ENCODE peak calls at places on chromosome 1, in six cellular contexts. P is stomach, X is breast epithelium, A is suprapubic skin, R is spleen, S is transverse colon. N is an unnamed sample.
A peak's percentile ranks its signal among the peaks of the same experiment; 100 is the strongest.

GRCh38 chr1:185520188-185520935 is 203.3 kb upstream of the IVNS1ABP start:
- DNase-seq in A (no peak), S (no peak), R (no peak), P (no peak), X (no peak), N (no peak)

GRCh38 chr1:88773540-88774150 is 89.6 kb downstream of the PKN2 start:
- DNase-seq in A (no peak), S (peak; percentile 26), X (no peak), P (no peak), R (no peak), N (no peak)

GRCh38 chr1:10424034-10424433 is 6.2 kb upstream of the CENPS start:
- DNase-seq in X (no peak), S (peak; percentile 13), A (no peak), P (no peak), R (peak; percentile 53), N (no peak)

GRCh38 chr1:201876148-201876547 is 12.6 kb upstream of the SHISA4 start:
- DNase-seq in P (no peak), A (no peak), X (no peak), S (no peak), R (no peak), N (no peak)

GRCh38 chr1:30327370-30328099 is 395.9 kb downstream of the MATN1 start:
- DNase-seq in X (no peak), S (no peak), A (peak; percentile 38), P (peak; percentile 21), R (no peak), N (peak; percentile 74)

GRCh38 chr1:232033285-232033684 is 406.7 kb downstream of the DISC1 start:
- DNase-seq in P (no peak), R (no peak), A (no peak), X (no peak), S (no peak), N (peak; percentile 70)

GRCh38 chr1:222933273-222933672 is 118.4 kb downstream of the DISP1 start:
- DNase-seq in A (no peak), P (no peak), R (no peak), X (no peak), S (no peak), N (no peak)

GRCh38 chr1:27481994-27482620 is 7.9 kb downstream of the WASF2 start:
- DNase-seq in X (no peak), S (no peak), P (no peak), R (no peak), A (no peak), N (no peak)

GRCh38 chr1:11944358-11944981 is 10.0 kb downstream of the PLOD1 start:
- DNase-seq in S (no peak), A (no peak), P (no peak), X (no peak), R (no peak), N (no peak)

GRCh38 chr1:24267003-24267402 is 52.2 kb upstream of the GRHL3 start:
- DNase-seq in X (no peak), S (no peak), A (no peak), P (no peak), R (no peak), N (no peak)

GRCh38 chr1:116954450-116954849 is 44.7 kb downstream of the PTGFRN start:
- DNase-seq in S (no peak), X (no peak), R (no peak), P (no peak), A (no peak), N (peak; percentile 92)

GRCh38 chr1:38814984-38815464 is 44.5 kb downstream of the RRAGC start:
- DNase-seq in S (no peak), P (no peak), A (no peak), R (no peak), X (no peak), N (no peak)

GRCh38 chr1:230778916-230779590 is 31.9 kb downstream of the CAPN9 start:
- DNase-seq in P (no peak), R (no peak), A (no peak), X (no peak), S (no peak), N (no peak)

GRCh38 chr1:36115200-36115669 is 9.8 kb downstream of the COL8A2 start:
- DNase-seq in R (no peak), X (peak; percentile 76), P (peak; percentile 61), S (no peak), A (no peak), N (no peak)

GRCh38 chr1:159942700-159943640 is 2.4 kb downstream of the IGSF9 start:
- DNase-seq in A (peak; percentile 9), R (peak; percentile 40), P (peak; percentile 24), X (peak; percentile 13), S (no peak), N (no peak)

GRCh38 chr1:211503542-211503941 is 11.6 kb upstream of the RD3 start:
- DNase-seq in X (no peak), S (no peak), A (no peak), R (no peak), P (no peak), N (no peak)

GRCh38 chr1:36880155-36881070 is 153.9 kb downstream of the GRIK3 start:
- DNase-seq in A (no peak), X (no peak), S (no peak), R (no peak), P (peak; percentile 25), N (peak; percentile 83)

GRCh38 chr1:175388286-175388685 is 195.7 kb upstream of the KIAA0040 start:
- DNase-seq in P (no peak), A (no peak), R (no peak), X (no peak), S (no peak), N (no peak)

GRCh38 chr1:1274299-1274930 is 761 bp upstream of the UBE2J2 start:
- DNase-seq in X (no peak), A (no peak), S (no peak), R (peak; percentile 77), P (no peak), N (no peak)
- TF ChIP-seq CTCF in X (no peak), A (no peak), S (no peak), R (no peak), P (no peak), N (no peak)

DNA sequence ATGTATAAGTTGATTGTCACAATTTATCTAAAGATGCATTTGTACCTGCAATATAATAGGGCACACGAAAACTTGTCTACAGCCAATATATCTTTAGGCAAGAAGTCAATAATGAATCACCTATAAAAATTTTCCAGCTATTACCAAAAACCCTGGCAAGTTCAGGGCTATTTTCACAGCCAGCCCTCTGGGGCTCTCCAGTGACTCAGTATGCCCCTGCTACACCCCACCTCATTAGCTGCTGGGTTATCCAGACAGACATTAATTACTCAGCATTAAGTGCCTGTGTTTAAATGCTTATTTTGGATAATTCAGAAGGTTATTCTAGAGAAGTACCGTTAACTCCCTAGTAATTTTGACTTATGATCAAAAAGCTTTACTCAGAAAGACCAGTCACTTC is 220.2 kb downstream of the TBX15 start:
- DNase-seq in P (no peak), A (no peak), S (no peak), X (no peak), R (no peak), N (no peak)
- TF ChIP-seq POLR2AphosphoS5 in P (no peak), A (no peak), S (no peak), X (no peak), R (no peak), N (no peak)

GRCh38 chr1:178530037-178530402 is 17.1 kb downstream of the TEX35 start:
- DNase-seq in A (no peak), X (peak; percentile 25), R (peak; percentile 55), S (no peak), P (no peak), N (no peak)

GRCh38 chr1:178528219-178528962 is 15.5 kb downstream of the TEX35 start:
- DNase-seq in A (no peak), P (peak; percentile 21), S (no peak), X (no peak), R (peak; percentile 58), N (no peak)

GRCh38 chr1:178528963-178529355 is 16.1 kb downstream of the TEX35 start:
- DNase-seq in X (no peak), A (no peak), S (no peak), R (no peak), P (no peak), N (no peak)

GRCh38 chr1:178530520-178530919 is 17.6 kb downstream of the TEX35 start:
- DNase-seq in X (no peak), A (no peak), P (no peak), S (no peak), R (peak; percentile 18), N (no peak)

DNA sequence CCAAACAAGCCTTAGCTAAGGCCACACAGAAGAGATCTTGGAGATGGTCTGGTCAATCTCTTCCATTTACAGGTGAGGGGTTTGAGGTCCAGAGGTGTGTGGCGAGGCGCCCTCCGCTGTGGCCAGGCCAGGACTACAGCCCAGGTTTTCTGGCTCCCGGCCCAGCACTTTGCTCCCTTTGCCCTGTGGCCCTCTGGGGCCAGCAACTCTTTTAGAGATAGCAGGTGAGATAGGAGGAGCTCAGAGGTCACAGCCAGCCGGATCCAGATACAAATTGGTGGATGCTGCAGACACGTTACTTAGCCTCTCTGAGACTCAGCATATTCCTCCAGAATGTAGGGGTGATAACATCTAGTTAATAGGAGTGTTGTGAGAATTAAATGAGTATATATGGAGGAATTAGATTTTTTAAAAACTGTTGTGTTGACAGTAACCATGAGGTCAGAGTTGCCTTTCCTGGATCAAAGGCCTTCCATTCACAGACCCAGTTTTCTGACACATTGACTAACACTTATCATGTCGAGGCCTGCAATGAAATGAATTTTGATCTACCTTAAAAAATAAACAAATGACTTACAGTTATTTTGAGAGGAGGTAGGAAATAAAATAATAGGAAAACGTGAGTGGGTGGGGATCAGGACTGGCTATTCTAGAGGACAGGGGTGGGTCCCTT is 16.6 kb downstream of the TEX35 start:
- DNase-seq in S (no peak), A (no peak), X (no peak), R (peak; percentile 22), P (no peak), N (no peak)
- TF ChIP-seq CTCF in S (no peak), A (no peak), X (no peak), R (no peak), P (no peak), N (no peak)

GRCh38 chr1:225509376-225509707 is 81.5 kb upstream of the LBR start:
- DNase-seq in R (no peak), P (no peak), A (no peak), S (no peak), X (no peak), N (no peak)

GRCh38 chr1:225508538-225509375 is 80.9 kb upstream of the LBR start:
- DNase-seq in S (no peak), P (peak; percentile 39), X (no peak), R (no peak), A (no peak), N (no peak)

GRCh38 chr1:225506727-225507126 is 78.9 kb upstream of the LBR start:
- DNase-seq in R (no peak), S (no peak), X (no peak), P (no peak), A (no peak), N (no peak)

GRCh38 chr1:225500589-225501192 is 72.9 kb upstream of the LBR start:
- DNase-seq in R (no peak), A (no peak), P (no peak), S (no peak), X (no peak), N (no peak)

GRCh38 chr1:225504776-225505175 is 76.9 kb upstream of the LBR start:
- DNase-seq in A (no peak), S (no peak), P (no peak), R (no peak), X (no peak), N (no peak)
- TF ChIP-seq POLR2AphosphoS5 in A (no peak), S (no peak), P (no peak), R (no peak), X (no peak), N (no peak)

DNA sequence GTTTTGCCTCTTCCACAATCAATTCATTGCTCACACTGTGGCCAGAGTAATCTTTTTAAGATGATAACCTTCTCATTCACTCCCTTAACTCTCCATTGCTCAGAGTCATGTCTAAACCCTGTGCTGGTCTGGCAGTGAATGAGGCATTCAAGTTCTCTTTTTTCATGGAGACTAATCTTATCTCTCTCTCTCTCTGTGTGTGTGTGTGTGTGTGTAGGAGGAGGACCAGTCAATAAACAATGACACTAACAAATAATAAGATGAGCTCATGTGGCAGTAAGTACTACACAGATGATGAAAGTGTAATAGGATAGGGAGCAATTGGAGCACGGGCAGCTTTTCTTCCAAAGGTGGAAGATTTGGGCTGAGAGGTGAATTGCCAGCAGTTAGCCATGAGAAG is 122.0 kb upstream of the B3GALT2 start:
- DNase-seq in P (no peak), R (no peak), A (no peak), S (no peak), X (no peak), N (no peak)
- TF ChIP-seq CTCF in P (no peak), R (no peak), A (no peak), S (no peak), X (no peak), N (no peak)

N was measured in esophagus muscularis mucosa.